ENCODE peak calls at places on chromosomes 11 and 22, in eight cellular contexts. I, Z, C, N, B, M, K and A are unnamed samples.

GRCh38 chr22:36325163-36326031 is 62.4 kb downstream of the MYH9 start:
- DNase-seq in I (no peak), Z (peak), C (peak), N (no peak), B (no peak), M (no peak), K (no peak), A (no peak)

GRCh38 chr11:63766501-63767270 is 1.9 kb downstream of the ZFTA start:
- DNase-seq in I (peak), Z (no peak), C (peak), N (no peak), B (no peak), M (no peak), K (no peak), A (no peak)

GRCh38 chr11:26931881-26932280 is 62.0 kb upstream of the FIBIN start:
- DNase-seq in I (no peak), Z (no peak), C (no peak), N (no peak), B (no peak), M (no peak), K (no peak), A (no peak)

GRCh38 chr11:116482716-116483115 is 290.1 kb downstream of the BUD13 start:
- DNase-seq in I (no peak), Z (no peak), C (no peak), N (no peak), B (no peak), M (no peak), K (no peak), A (no peak)

GRCh38 chr11:108559340-108559739 is 34.2 kb downstream of the EXPH5 start:
- DNase-seq in I (no peak), Z (peak), C (no peak), N (no peak), B (no peak), M (no peak), K (no peak), A (no peak)

GRCh38 chr11:82937554-82937953 is 36.0 kb downstream of the DDIAS start:
- DNase-seq in I (peak), Z (no peak), C (no peak), N (no peak), B (no peak), M (no peak), K (no peak), A (no peak)

GRCh38 chr11:84476581-84476980 is 1150.6 kb downstream of the DLG2 start:
- DNase-seq in I (no peak), Z (peak), C (no peak), N (no peak), B (no peak), M (no peak), K (no peak), A (no peak)

GRCh38 chr22:25874327-25874726 is 132.3 kb downstream of the MYO18B start:
- DNase-seq in I (no peak), Z (no peak), C (no peak), N (no peak), B (no peak), M (no peak), K (no peak), A (no peak)

GRCh38 chr22:32804036-32804435 is 2.5 kb downstream of the TIMP3 start:
- DNase-seq in I (no peak), Z (peak), C (no peak), N (no peak), B (no peak), M (no peak), K (no peak), A (no peak)
- H3K4me3 ChIP-seq in I (no peak), Z (peak), C (no peak), N (no peak), B (no peak), M (no peak), K (peak), A (no peak)

DNA sequence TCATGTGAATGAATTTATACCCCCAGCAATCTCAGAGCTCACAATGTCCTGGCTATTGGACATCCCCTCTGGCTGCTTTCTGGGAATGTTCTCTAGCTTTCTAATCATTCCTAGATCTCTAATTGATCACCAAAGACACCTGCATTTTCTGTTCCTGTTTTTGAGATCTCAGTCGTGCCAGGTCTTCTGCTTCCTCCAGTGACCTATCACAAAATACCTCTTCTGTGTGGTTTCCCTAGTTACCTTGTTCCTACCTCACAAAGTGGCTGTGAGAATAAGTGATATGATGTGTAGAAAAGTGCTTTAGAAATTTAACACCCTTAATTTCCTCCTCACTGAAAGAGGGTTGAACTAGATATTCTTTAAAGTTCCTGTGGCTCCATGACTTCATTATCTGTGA is 92.2 kb downstream of the LUZP2 start:
- DNase-seq in I (no peak), Z (no peak), C (no peak), N (no peak), B (no peak), M (no peak), K (no peak), A (no peak)
- TF ChIP-seq CTCF in I (no peak), Z (no peak), C (no peak), N (no peak), B (no peak), M (no peak), K (no peak), A (no peak)

GRCh38 chr11:44725016-44725651 is 1.6 kb upstream of the TSPAN18 start:
- DNase-seq in I (no peak), Z (no peak), C (no peak), N (no peak), B (peak), M (no peak), K (no peak), A (no peak)

GRCh38 chr11:44727114-44727372 is 281 bp downstream of the TSPAN18 start:
- DNase-seq in I (no peak), Z (no peak), C (no peak), N (no peak), B (no peak), M (no peak), K (no peak), A (no peak)

GRCh38 chr11:44728085-44728410 is 1.3 kb downstream of the TSPAN18 start:
- DNase-seq in I (no peak), Z (no peak), C (no peak), N (no peak), B (no peak), M (no peak), K (no peak), A (no peak)

GRCh38 chr11:44727373-44728084 is 767 bp downstream of the TSPAN18 start:
- DNase-seq in I (peak), Z (peak), C (peak), N (peak), B (peak), M (peak), K (peak), A (no peak)

DNA sequence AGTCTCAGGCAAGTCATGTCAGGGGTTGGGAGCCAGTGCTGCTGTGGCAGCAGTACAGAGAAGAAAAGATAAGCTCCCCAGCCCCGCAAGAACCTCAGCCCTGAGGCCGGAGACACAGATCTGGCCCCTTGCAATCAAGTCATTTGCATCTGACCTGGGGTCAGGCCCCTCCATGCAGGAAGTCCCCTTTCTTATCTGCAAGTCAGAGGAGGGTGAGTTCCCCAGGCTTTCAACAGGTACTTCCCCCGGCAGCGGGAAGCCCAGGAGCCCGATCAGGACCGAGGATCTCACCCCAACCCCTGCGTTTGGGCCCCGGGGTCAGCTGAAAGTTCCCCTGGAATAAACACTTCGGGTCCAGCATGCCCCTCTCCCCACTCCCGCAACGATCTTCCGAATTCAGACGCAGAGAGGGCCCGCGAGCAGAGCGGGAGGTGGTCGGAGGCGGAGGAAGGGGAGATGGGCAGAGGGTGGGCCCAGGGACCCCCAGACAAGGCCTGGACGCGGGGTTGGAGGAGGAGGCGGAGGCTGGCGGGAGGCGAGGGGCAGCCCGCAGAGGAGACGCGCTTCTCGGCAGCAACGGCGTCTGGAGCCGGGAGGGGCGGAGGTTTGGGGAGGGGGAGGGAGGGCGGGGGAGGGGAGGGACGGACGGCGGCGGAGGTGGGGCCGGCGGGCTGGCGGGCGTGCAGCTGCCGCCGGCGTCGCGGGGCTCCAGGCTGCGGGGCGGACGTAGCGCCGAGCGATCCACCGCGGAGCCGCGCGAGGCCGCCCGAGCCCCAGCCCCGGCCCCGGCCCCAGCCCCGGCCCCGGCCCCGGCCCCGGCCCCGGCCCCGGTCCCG is at the start of gene TSPAN18:
- DNase-seq in I (no peak), Z (no peak), C (peak), N (no peak), B (peak), M (no peak), K (peak), A (no peak)
- H3K4me3 ChIP-seq in I (no peak), Z (no peak), C (no peak), N (peak), B (peak), M (peak), K (peak), A (peak)

DNA sequence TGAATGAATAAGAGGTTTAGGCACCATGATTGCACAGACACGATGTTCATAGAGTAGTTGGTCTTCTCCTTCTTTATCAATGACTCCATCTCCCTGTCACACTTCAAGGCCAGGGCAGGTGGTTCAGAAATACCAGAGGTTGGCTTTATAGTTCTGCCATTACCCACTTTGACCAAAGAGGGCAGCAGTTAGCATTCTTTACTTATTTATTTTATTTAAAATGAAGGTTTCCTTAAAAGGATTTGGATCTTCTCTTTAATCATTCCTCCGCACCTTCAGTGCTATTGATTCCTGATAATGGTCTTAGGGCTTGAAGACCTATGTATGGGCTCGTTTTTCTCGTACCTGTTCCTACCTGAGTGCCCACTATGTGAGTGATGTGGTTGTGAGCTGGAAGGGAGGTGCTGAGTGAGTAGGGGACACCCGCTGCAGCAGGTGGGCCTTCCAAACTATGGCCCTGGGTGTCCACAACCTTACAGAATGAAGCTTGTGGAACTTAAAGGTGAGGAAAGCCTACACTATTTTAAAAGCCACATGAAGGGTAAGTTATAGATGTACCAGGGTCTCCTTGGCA is 34.9 kb downstream of the TIMP3 start:
- DNase-seq in I (peak), Z (peak), C (no peak), N (peak), B (peak), M (no peak), K (no peak), A (no peak)
- TF ChIP-seq CTCF in I (no peak), Z (peak), C (peak), N (peak), B (peak), M (peak), K (peak), A (peak)

GRCh38 chr11:130427049-130427388 is 1.4 kb downstream of the ADAMTS8 start:
- DNase-seq in I (no peak), Z (no peak), C (no peak), N (no peak), B (no peak), M (no peak), K (no peak), A (no peak)
- H3K4me3 ChIP-seq in I (no peak), Z (no peak), C (no peak), N (peak), B (peak), M (no peak), K (peak), A (no peak)

GRCh38 chr11:113725411-113725810 is 19.3 kb upstream of the TMPRSS5 start:
- DNase-seq in I (no peak), Z (no peak), C (no peak), N (no peak), B (no peak), M (no peak), K (no peak), A (no peak)
- TF ChIP-seq CTCF in I (no peak), Z (no peak), C (no peak), N (no peak), B (no peak), M (peak), K (no peak), A (peak)

GRCh38 chr11:2862395-2862949 is 23.1 kb downstream of the CDKN1C start:
- DNase-seq in I (no peak), Z (no peak), C (no peak), N (no peak), B (peak), M (no peak), K (peak), A (no peak)
- H3K4me3 ChIP-seq in I (no peak), Z (no peak), C (no peak), N (no peak), B (peak), M (no peak), K (peak), A (no peak)

GRCh38 chr22:17119481-17120202 is 1.5 kb downstream of the TMEM121B start:
- DNase-seq in I (no peak), Z (peak), C (peak), N (peak), B (peak), M (no peak), K (no peak), A (no peak)
- TF ChIP-seq CTCF in I (peak), Z (peak), C (peak), N (peak), B (peak), M (peak), K (peak), A (peak)